ENCODE peak calls at places on chromosome 17, in eight cellular contexts. K is A549, I is epithelial cell of esophagus, O is glutamatergic neuron, R is natural killer cell, N is mammary epithelial cell, P is heart right ventricle, U is H9. T is an unnamed sample.

GRCh38 chr17:65243838-65244237 is 106.7 kb downstream of the RGS9 start:
- DNase-seq in U (peak; percentile 69), I (peak; percentile 14), P (no peak), K (no peak), O (no peak), N (peak; percentile 33), R (no peak), T (no peak)

GRCh38 chr17:77455111-77455877 is 314.5 kb downstream of the SEC14L1 start:
- DNase-seq in I (no peak), R (no peak), U (no peak), K (no peak), N (peak; percentile 93), O (no peak), P (peak; percentile 13), T (no peak)

GRCh38 chr17:17303010-17303846 is at the start of gene NT5M:
- DNase-seq in K (peak; percentile 85), I (peak; percentile 79), R (peak; percentile 74), P (peak; percentile 78), N (peak; percentile 59), O (peak; percentile 82), U (peak; percentile 82), T (peak; percentile 83)

GRCh38 chr17:82734987-82735866 is at the start of gene FN3K:
- DNase-seq in P (peak; percentile 71), N (peak; percentile 29), K (peak; percentile 74), O (peak; percentile 79), R (no peak), U (peak; percentile 82), I (peak; percentile 44), T (peak; percentile 86)

GRCh38 chr17:66383353-66383752 is 80.9 kb downstream of the PRKCA start:
- DNase-seq in R (no peak), N (no peak), O (no peak), I (no peak), P (no peak), U (no peak), K (no peak), T (no peak)

GRCh38 chr17:36072431-36073121 is 8.5 kb downstream of the CCL18 start:
- DNase-seq in K (peak; percentile 52), N (peak; percentile 21), P (peak; percentile 45), U (peak; percentile 89), R (peak; percentile 62), I (peak; percentile 31), O (peak; percentile 66), T (peak; percentile 77)

GRCh38 chr17:59859444-59860025 is 33.2 kb downstream of the TUBD1 start:
- DNase-seq in N (no peak), U (no peak), R (no peak), I (peak; percentile 67), O (no peak), P (no peak), K (peak; percentile 83), T (no peak)

GRCh38 chr17:67831268-67831667 is 6.0 kb downstream of the BPTF start:
- DNase-seq in U (no peak), P (no peak), K (no peak), I (peak; percentile 65), O (no peak), R (no peak), N (no peak), T (no peak)

GRCh38 chr17:35082073-35082657 is 18.7 kb upstream of the RFFL start:
- DNase-seq in R (no peak), P (no peak), U (no peak), N (peak; percentile 84), O (no peak), I (peak; percentile 84), K (no peak), T (no peak)

GRCh38 chr17:76491271-76492184 is 9.7 kb downstream of the RHBDF2 start:
- DNase-seq in K (no peak), P (peak; percentile 32), U (no peak), R (no peak), I (no peak), O (no peak), N (no peak), T (no peak)

GRCh38 chr17:71625330-71625729 is 495.5 kb upstream of the SOX9 start:
- DNase-seq in I (no peak), O (no peak), R (no peak), U (no peak), P (no peak), K (no peak), N (no peak), T (no peak)

GRCh38 chr17:43467981-43468541 is 15.7 kb upstream of the DHX8 start:
- DNase-seq in P (no peak), K (no peak), R (no peak), U (no peak), O (peak; percentile 49), I (peak; percentile 75), N (peak; percentile 86), T (no peak)

GRCh38 chr17:5219536-5219935 is 15.1 kb downstream of the SCIMP start:
- DNase-seq in R (no peak), I (no peak), O (no peak), P (no peak), K (no peak), N (peak; percentile 8), U (no peak), T (no peak)

GRCh38 chr17:45311762-45312476 is 4.9 kb downstream of the MAP3K14 start:
- DNase-seq in P (peak; percentile 55), I (peak; percentile 96), O (no peak), N (peak; percentile 96), K (peak; percentile 59), R (peak; percentile 59), U (no peak), T (peak; percentile 81)

GRCh38 chr17:73230088-73230487 is 31.6 kb downstream of the CPSF4L start:
- DNase-seq in N (no peak), I (no peak), O (no peak), K (no peak), P (no peak), U (no peak), R (no peak), T (no peak)

GRCh38 chr17:50210249-50211225 is 9.1 kb upstream of the COL1A1 start:
- DNase-seq in U (peak; percentile 94), R (peak; percentile 11), P (peak; percentile 72), N (peak; percentile 55), O (peak; percentile 66), K (peak; percentile 54), I (peak; percentile 53), T (peak; percentile 70)

GRCh38 chr17:67156269-67157199 is 88.5 kb downstream of the HELZ start:
- DNase-seq in O (no peak), P (no peak), I (peak; percentile 53), R (no peak), N (peak; percentile 53), U (no peak), K (no peak), T (no peak)

GRCh38 chr17:27295945-27296344 is 2.0 kb downstream of the WSB1 start:
- DNase-seq in I (peak; percentile 17), O (no peak), U (no peak), K (no peak), N (no peak), P (no peak), R (no peak), T (no peak)

GRCh38 chr17:30541802-30542201 is 64.6 kb downstream of the GOSR1 start:
- DNase-seq in P (no peak), O (no peak), I (no peak), R (no peak), U (no peak), N (no peak), K (no peak), T (no peak)
- TF ChIP-seq CTCF in P (no peak), O (no peak), I (no peak), R (no peak), U (no peak), N (no peak), K (no peak), T (no peak)

GRCh38 chr17:9982159-9982558 is 77.1 kb upstream of the RCVRN start:
- DNase-seq in I (no peak), P (no peak), U (peak; percentile 81), R (no peak), K (peak; percentile 53), O (no peak), N (no peak), T (peak; percentile 4)
- TF ChIP-seq CTCF in I (no peak), P (no peak), U (peak; percentile 72), R (no peak), K (peak; percentile 45), O (peak; percentile 22), N (no peak), T (peak; percentile 33)

GRCh38 chr17:39177256-39177655 is 11.3 kb upstream of the ARL5C start:
- DNase-seq in U (peak; percentile 100), N (no peak), O (no peak), K (peak; percentile 73), P (no peak), R (no peak), I (no peak), T (peak; percentile 30)
- TF ChIP-seq CTCF in U (no peak), N (no peak), O (no peak), K (no peak), P (no peak), R (no peak), I (no peak), T (no peak)

GRCh38 chr17:15999141-15999973 is at the start of the genes TTC19 and ZSWIM7:
- DNase-seq in N (peak; percentile 97), O (peak; percentile 98), R (peak; percentile 93), I (peak; percentile 96), P (peak; percentile 98), K (peak; percentile 99), U (peak; percentile 99), T (peak; percentile 94)
- TF ChIP-seq CTCF in N (no peak), O (no peak), R (no peak), I (no peak), P (no peak), K (no peak), U (no peak), T (no peak)

DNA sequence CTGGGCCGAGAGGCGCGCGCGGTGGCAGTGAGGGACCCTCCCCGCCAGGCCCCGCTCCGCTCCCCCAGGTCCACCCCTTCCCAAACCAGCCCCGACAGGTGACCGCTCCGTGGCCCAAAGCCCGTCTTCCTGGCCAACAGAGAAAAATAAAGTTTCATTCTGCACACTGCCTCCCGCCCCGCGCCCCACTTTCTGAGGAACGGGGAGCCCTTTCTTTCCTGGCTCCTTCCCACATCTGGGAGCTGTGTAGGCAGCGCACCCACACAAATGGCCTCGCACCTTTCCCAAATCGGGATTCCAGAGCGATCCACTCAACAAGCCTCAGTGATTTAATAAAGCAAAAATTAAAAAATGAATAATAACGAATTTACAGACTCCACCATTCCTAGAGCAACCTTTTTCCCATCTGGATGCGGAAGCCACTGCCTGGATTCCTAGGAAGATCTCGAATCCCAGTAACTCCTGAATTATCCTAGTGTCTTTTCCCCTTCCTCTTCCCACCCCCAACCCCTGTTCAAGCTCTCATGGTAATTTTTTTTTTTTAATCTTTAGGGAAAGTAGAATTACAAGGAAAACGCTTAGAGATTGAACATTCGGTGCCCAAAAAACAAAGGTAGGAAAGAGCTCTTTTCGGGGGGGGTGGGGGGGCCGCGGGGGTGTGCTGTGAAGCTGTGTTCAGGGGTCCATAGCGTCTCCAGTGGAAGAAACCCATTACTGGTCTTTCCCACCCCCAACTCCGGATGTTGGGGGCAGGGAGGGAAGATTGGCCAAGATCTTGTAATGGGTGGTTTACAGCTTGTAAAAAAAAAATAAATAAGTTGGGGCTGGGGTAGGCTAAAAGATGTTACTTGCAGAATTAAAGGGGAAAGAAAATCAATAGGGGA is 1.6 kb downstream of the IGF2BP1 start:
- DNase-seq in U (peak; percentile 36), P (no peak), K (peak; percentile 51), N (no peak), R (no peak), O (no peak), I (no peak), T (peak; percentile 59)
- TF ChIP-seq CTCF in U (peak; percentile 39), P (no peak), K (no peak), N (no peak), R (no peak), O (no peak), I (no peak), T (peak; percentile 43)